ENCODE peak calls at places on chromosomes 1 and 21, in eight cellular contexts. G is IMR-90, Q is neural progenitor cell, O is heart right ventricle, Z is heart left ventricle, N is gastrocnemius medialis, I is ascending aorta, C is transverse colon. W is an unnamed sample. For H3K9me3, the result is how much of the 10 kb centered on the place peaks cover.

GRCh38 chr1:80656011-80656627 is 1144.6 kb upstream of the ADGRL2 start:
- DNase-seq in Q (peak), C (no peak), Z (no peak), N (no peak), O (no peak), I (no peak), G (no peak), W (no peak)

GRCh38 chr1:18939398-18940302 is 16.8 kb downstream of the IFFO2 start:
- DNase-seq in Z (no peak), N (no peak), G (peak), Q (no peak), O (no peak), I (no peak), C (no peak), W (no peak)

GRCh38 chr21:45112371-45112770 is 38.0 kb downstream of the ADARB1 start:
- DNase-seq in Q (no peak), C (no peak), G (no peak), O (no peak), N (no peak), I (no peak), Z (no peak), W (no peak)

GRCh38 chr1:114286179-114286578 is 132.5 kb upstream of the SYT6 start:
- DNase-seq in N (no peak), Z (no peak), C (no peak), G (peak), O (no peak), I (no peak), Q (no peak), W (no peak)

GRCh38 chr1:217921126-217921900 is 290.2 kb downstream of the SPATA17 start:
- DNase-seq in C (no peak), Z (no peak), G (no peak), Q (no peak), I (no peak), N (no peak), O (no peak), W (no peak)

GRCh38 chr1:234962340-234962989 is 166.2 kb downstream of the TOMM20 start:
- DNase-seq in N (no peak), C (no peak), Z (no peak), Q (no peak), O (no peak), G (peak), I (no peak), W (peak)

GRCh38 chr1:920008-920407 is 3.7 kb upstream of the SAMD11 start:
- DNase-seq in I (no peak), Z (no peak), G (no peak), C (no peak), N (no peak), Q (no peak), O (no peak), W (no peak)

GRCh38 chr1:186845581-186846210 is 16.9 kb downstream of the PLA2G4A start:
- DNase-seq in N (no peak), G (no peak), C (no peak), Z (no peak), Q (no peak), O (no peak), I (no peak), W (no peak)

GRCh38 chr1:115609021-115609420 is 32.7 kb upstream of the VANGL1 start:
- DNase-seq in G (no peak), C (no peak), Q (no peak), N (no peak), I (no peak), Z (no peak), O (no peak), W (no peak)

GRCh38 chr1:205332015-205332791 is 10.7 kb upstream of the NUAK2 start:
- DNase-seq in C (no peak), I (no peak), G (no peak), Z (no peak), O (no peak), Q (no peak), N (peak), W (no peak)

GRCh38 chr1:205337481-205337880 is 15.9 kb upstream of the NUAK2 start:
- DNase-seq in N (no peak), Z (no peak), C (no peak), O (no peak), G (no peak), I (no peak), Q (no peak), W (no peak)

GRCh38 chr1:205339197-205339702 is 17.5 kb downstream of the KLHDC8A start:
- DNase-seq in C (no peak), Q (no peak), Z (no peak), I (no peak), N (no peak), G (no peak), O (no peak), W (no peak)

GRCh38 chr1:205338011-205338410 is 16.5 kb upstream of the NUAK2 start:
- DNase-seq in I (no peak), Z (no peak), O (no peak), C (no peak), G (no peak), Q (no peak), N (no peak), W (no peak)

DNA sequence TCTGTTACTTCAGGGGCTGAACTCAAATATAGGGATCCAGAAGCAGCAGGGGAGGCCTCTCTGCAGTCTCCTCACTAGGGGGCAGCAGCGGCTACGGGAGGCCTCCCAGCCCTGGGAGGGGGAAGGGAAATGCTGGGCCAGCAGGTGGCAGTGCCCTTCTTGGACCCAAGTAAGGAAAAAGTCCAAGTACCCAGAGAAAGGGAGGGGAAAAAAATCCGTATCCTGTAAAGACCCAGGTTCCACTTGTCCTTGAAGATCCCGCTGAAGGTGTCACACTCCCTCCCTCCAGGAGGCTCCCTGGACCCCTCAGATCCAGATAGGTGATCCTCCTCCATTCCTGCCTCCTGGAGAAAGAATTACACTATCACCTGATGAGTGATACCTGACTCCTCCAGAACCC is 14.1 kb upstream of the NUAK2 start:
- DNase-seq in Z (peak), C (peak), N (peak), O (peak), G (peak), Q (peak), I (no peak), W (no peak)
- TF ChIP-seq CTCF in Z (peak), C (peak), N (peak), O (peak), G (peak), Q (peak), I (peak), W (peak)

GRCh38 chr1:74933500-74933899 is 200.5 kb downstream of the TYW3 start:
- DNase-seq in N (no peak), G (no peak), Z (no peak), I (no peak), O (no peak), Q (no peak), C (no peak), W (no peak)
- H3K9me3 ChIP-seq in N (under half), G (under half), Z (under half), I (under half), O (under half), Q (under half), C (under half), W (under half)

GRCh38 chr21:16193758-16194606 is 464.2 kb downstream of the USP25 start:
- DNase-seq in I (peak), C (peak), N (peak), Q (peak), Z (peak), O (peak), G (peak), W (peak)
- TF ChIP-seq CTCF in I (no peak), C (no peak), N (peak), Q (no peak), Z (peak), O (peak), G (no peak), W (peak)

GRCh38 chr1:194644528-194644927 is 1458.1 kb upstream of the B3GALT2 start:
- DNase-seq in O (no peak), N (no peak), Q (no peak), Z (no peak), C (no peak), G (no peak), I (no peak), W (no peak)

GRCh38 chr1:194647118-194647517 is 1460.7 kb upstream of the B3GALT2 start:
- DNase-seq in Q (no peak), O (no peak), C (no peak), G (no peak), I (no peak), Z (no peak), N (no peak), W (no peak)
- H3K9me3 ChIP-seq in Q (under half), O (under half), C (under half), G (under half), I (under half), Z (under half), N (under half), W (under half)

GRCh38 chr1:152035406-152036315 is 1.1 kb downstream of the S100A11 start:
- DNase-seq in N (no peak), Q (no peak), G (no peak), I (no peak), O (no peak), C (peak), Z (no peak), W (no peak)
- TF ChIP-seq CTCF in N (no peak), Q (no peak), G (no peak), I (no peak), O (no peak), C (peak), Z (no peak), W (no peak)

GRCh38 chr1:75696000-75696399 is 28.5 kb upstream of the ACADM start:
- DNase-seq in Z (no peak), O (no peak), G (no peak), C (no peak), I (no peak), N (no peak), Q (no peak), W (no peak)

GRCh38 chr1:75690547-75690946 is 34.0 kb upstream of the ACADM start:
- DNase-seq in O (no peak), I (no peak), Q (no peak), G (no peak), Z (no peak), C (no peak), N (no peak), W (no peak)

GRCh38 chr1:75693551-75693950 is 31.0 kb upstream of the ACADM start:
- DNase-seq in G (no peak), Z (no peak), N (no peak), Q (no peak), C (no peak), I (no peak), O (no peak), W (no peak)
- H3K9me3 ChIP-seq in G (under half), Z (under half), N (under half), Q (under half), C (under half), I (under half), O (under half), W (under half)